ENCODE peak calls at places on chromosomes 6 and 20, in four cellular contexts. One of them, this sample, is unnamed. For H3K27me3, the result is how much of the 10 kb centered on the place peaks cover.

GRCh38 chr20:41205313-41205712 is 68.0 kb downstream of the PLCG1 start:
- DNase-seq in upper lobe of left lung: no peak
- DNase-seq in psoas muscle: no peak
- DNase-seq in MM.1S: no peak
- DNase-seq in this sample: no peak

GRCh38 chr20:38842558-38842981 is 37.1 kb downstream of the PPP1R16B start:
- DNase-seq in psoas muscle: no peak
- DNase-seq in upper lobe of left lung: no peak
- DNase-seq in MM.1S: peak
- DNase-seq in this sample: no peak

GRCh38 chr6:151659212-151659611 is 148.3 kb upstream of the ESR1 start:
- DNase-seq in MM.1S: no peak
- DNase-seq in psoas muscle: no peak
- DNase-seq in upper lobe of left lung: no peak
- DNase-seq in this sample: no peak

GRCh38 chr6:107383705-107384104 is 75.7 kb downstream of the PDSS2 start:
- DNase-seq in psoas muscle: no peak
- DNase-seq in upper lobe of left lung: no peak
- DNase-seq in MM.1S: no peak
- DNase-seq in this sample: no peak

GRCh38 chr20:61372151-61373054 is 120.3 kb downstream of the CDH4 start:
- DNase-seq in psoas muscle: no peak
- DNase-seq in MM.1S: no peak
- DNase-seq in upper lobe of left lung: peak
- DNase-seq in this sample: no peak

GRCh38 chr6:39610229-39610628 is 115.0 kb downstream of the KIF6 start:
- DNase-seq in psoas muscle: no peak
- DNase-seq in MM.1S: no peak
- DNase-seq in upper lobe of left lung: no peak
- DNase-seq in this sample: no peak

GRCh38 chr6:79431469-79431868 is 105.8 kb downstream of the LCA5 start:
- DNase-seq in upper lobe of left lung: no peak
- DNase-seq in psoas muscle: no peak
- DNase-seq in MM.1S: no peak
- DNase-seq in this sample: no peak

GRCh38 chr6:136093835-136094234 is 156.3 kb downstream of the MTFR2 start:
- DNase-seq in psoas muscle: no peak
- DNase-seq in MM.1S: no peak
- DNase-seq in upper lobe of left lung: no peak
- DNase-seq in this sample: no peak

GRCh38 chr6:43283514-43283901 is 14.6 kb upstream of the SLC22A7 start:
- DNase-seq in upper lobe of left lung: peak
- DNase-seq in MM.1S: no peak
- DNase-seq in psoas muscle: no peak
- DNase-seq in this sample: no peak

GRCh38 chr6:166724576-166724975 is 97.5 kb upstream of the RPS6KA2 start:
- DNase-seq in MM.1S: no peak
- DNase-seq in psoas muscle: no peak
- DNase-seq in upper lobe of left lung: no peak
- DNase-seq in this sample: no peak

GRCh38 chr6:81997091-81997926 is 244.8 kb upstream of the TENT5A start:
- DNase-seq in MM.1S: no peak
- DNase-seq in upper lobe of left lung: no peak
- DNase-seq in psoas muscle: no peak
- DNase-seq in this sample: peak

GRCh38 chr6:155913816-155914215 is 458.2 kb upstream of the NOX3 start:
- DNase-seq in psoas muscle: no peak
- DNase-seq in upper lobe of left lung: no peak
- DNase-seq in MM.1S: no peak
- DNase-seq in this sample: no peak

GRCh38 chr20:62372042-62372993 is 5.2 kb upstream of the LAMA5 start:
- DNase-seq in upper lobe of left lung: peak
- DNase-seq in psoas muscle: no peak
- DNase-seq in MM.1S: no peak
- DNase-seq in this sample: no peak

GRCh38 chr6:162856885-162857284 is 129.1 kb downstream of the PACRG start:
- DNase-seq in MM.1S: no peak
- DNase-seq in upper lobe of left lung: no peak
- DNase-seq in psoas muscle: no peak
- DNase-seq in this sample: peak

GRCh38 chr20:45372646-45373352 is 5.3 kb downstream of the TP53TG5 start:
- DNase-seq in psoas muscle: peak
- DNase-seq in upper lobe of left lung: peak
- DNase-seq in MM.1S: no peak
- DNase-seq in this sample: no peak

GRCh38 chr20:33518071-33518470 is 28.2 kb downstream of the CBFA2T2 start:
- DNase-seq in MM.1S: no peak
- DNase-seq in psoas muscle: no peak
- DNase-seq in upper lobe of left lung: no peak
- DNase-seq in this sample: peak

GRCh38 chr6:134936927-134937326 is 13.0 kb downstream of the ALDH8A1 start:
- DNase-seq in upper lobe of left lung: no peak
- DNase-seq in MM.1S: no peak
- DNase-seq in psoas muscle: no peak
- DNase-seq in this sample: no peak

GRCh38 chr20:34350095-34350494 is 13.0 kb upstream of the ITCH start:
- DNase-seq in MM.1S: no peak
- DNase-seq in psoas muscle: no peak
- DNase-seq in upper lobe of left lung: no peak
- DNase-seq in this sample: no peak

GRCh38 chr20:56859751-56860366 is 230.8 kb downstream of the TFAP2C start:
- DNase-seq in MM.1S: no peak
- DNase-seq in upper lobe of left lung: peak
- DNase-seq in psoas muscle: no peak
- DNase-seq in this sample: no peak

GRCh38 chr20:22582960-22583772 is 1.2 kb downstream of the FOXA2 start:
- DNase-seq in upper lobe of left lung: peak
- DNase-seq in psoas muscle: no peak
- DNase-seq in MM.1S: no peak
- DNase-seq in this sample: no peak

GRCh38 chr20:22583773-22584629 is at the start of gene FOXA2:
- DNase-seq in psoas muscle: no peak
- DNase-seq in upper lobe of left lung: peak
- DNase-seq in MM.1S: no peak
- DNase-seq in this sample: no peak

GRCh38 chr20:22581437-22582385 is 2.7 kb downstream of the FOXA2 start:
- DNase-seq in upper lobe of left lung: peak
- DNase-seq in psoas muscle: no peak
- DNase-seq in MM.1S: no peak
- DNase-seq in this sample: no peak

GRCh38 chr20:22584630-22584921 is 204 bp upstream of the FOXA2 start:
- DNase-seq in psoas muscle: no peak
- DNase-seq in upper lobe of left lung: peak
- DNase-seq in MM.1S: no peak
- DNase-seq in this sample: no peak

GRCh38 chr20:22582386-22582959 is 1.9 kb downstream of the FOXA2 start:
- DNase-seq in MM.1S: no peak
- DNase-seq in upper lobe of left lung: no peak
- DNase-seq in psoas muscle: no peak
- DNase-seq in this sample: no peak
- H3K27me3 ChIP-seq in MM.1S: under half
- H3K27me3 ChIP-seq in upper lobe of left lung: under half
- H3K27me3 ChIP-seq in psoas muscle: half or more
- H3K27me3 ChIP-seq in this sample: half or more

GRCh38 chr20:47790032-47790965 is 5.0 kb upstream of the SULF2 start:
- DNase-seq in MM.1S: no peak
- DNase-seq in psoas muscle: no peak
- DNase-seq in upper lobe of left lung: no peak
- DNase-seq in this sample: peak

GRCh38 chr20:47789081-47789998 is 4.1 kb upstream of the SULF2 start:
- DNase-seq in MM.1S: no peak
- DNase-seq in upper lobe of left lung: no peak
- DNase-seq in psoas muscle: no peak
- DNase-seq in this sample: no peak

GRCh38 chr20:47791084-47791599 is 5.9 kb upstream of the SULF2 start:
- DNase-seq in MM.1S: no peak
- DNase-seq in upper lobe of left lung: no peak
- DNase-seq in psoas muscle: no peak
- DNase-seq in this sample: no peak

GRCh38 chr20:47795214-47795667 is 10.0 kb upstream of the SULF2 start:
- DNase-seq in MM.1S: no peak
- DNase-seq in psoas muscle: peak
- DNase-seq in upper lobe of left lung: no peak
- DNase-seq in this sample: no peak

DNA sequence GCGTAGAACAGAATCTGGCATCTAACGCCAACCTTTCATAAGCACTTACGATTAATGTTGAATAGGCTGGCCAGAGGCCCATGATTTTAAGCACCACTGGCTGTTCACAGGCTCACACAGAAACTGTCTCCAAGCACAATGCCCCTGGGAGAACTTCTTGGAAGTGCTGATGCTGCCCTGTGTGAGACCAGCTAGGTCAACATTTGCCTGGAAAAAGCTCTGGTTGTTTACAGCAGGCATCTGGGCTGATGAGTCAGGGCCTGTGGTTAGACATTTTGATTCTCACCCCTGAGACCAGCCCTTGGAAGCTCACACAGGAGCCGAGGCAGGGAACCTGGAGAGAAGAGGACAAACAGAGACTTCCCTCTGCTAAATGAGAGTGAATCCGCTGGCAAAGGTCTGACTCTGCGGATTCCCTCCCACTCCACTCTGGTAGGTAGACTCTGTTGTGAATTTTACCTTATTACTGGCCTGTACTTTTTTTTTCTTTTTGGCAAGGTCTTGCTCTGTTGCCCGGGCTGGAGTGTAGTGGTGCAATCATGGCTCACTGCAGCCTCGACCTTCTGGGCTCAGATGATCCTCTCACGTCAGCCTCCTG is 6.8 kb upstream of the SULF2 start:
- DNase-seq in MM.1S: no peak
- DNase-seq in psoas muscle: peak
- DNase-seq in upper lobe of left lung: no peak
- DNase-seq in this sample: peak
- H3K4me3 ChIP-seq in MM.1S: no peak
- H3K4me3 ChIP-seq in psoas muscle: no peak
- H3K4me3 ChIP-seq in upper lobe of left lung: no peak
- H3K4me3 ChIP-seq in this sample: no peak

GRCh38 chr20:2738734-2739398 is 46.3 kb downstream of the EBF4 start:
- DNase-seq in psoas muscle: no peak
- DNase-seq in MM.1S: no peak
- DNase-seq in upper lobe of left lung: no peak
- DNase-seq in this sample: no peak
- H3K27me3 ChIP-seq in psoas muscle: under half
- H3K27me3 ChIP-seq in MM.1S: under half
- H3K27me3 ChIP-seq in upper lobe of left lung: under half
- H3K27me3 ChIP-seq in this sample: under half

GRCh38 chr6:138160329-138161117 is 1.2 kb upstream of the ARFGEF3 start:
- DNase-seq in MM.1S: no peak
- DNase-seq in psoas muscle: no peak
- DNase-seq in upper lobe of left lung: no peak
- DNase-seq in this sample: no peak
- H3K4me3 ChIP-seq in MM.1S: no peak
- H3K4me3 ChIP-seq in psoas muscle: no peak
- H3K4me3 ChIP-seq in upper lobe of left lung: peak
- H3K4me3 ChIP-seq in this sample: no peak

DNA sequence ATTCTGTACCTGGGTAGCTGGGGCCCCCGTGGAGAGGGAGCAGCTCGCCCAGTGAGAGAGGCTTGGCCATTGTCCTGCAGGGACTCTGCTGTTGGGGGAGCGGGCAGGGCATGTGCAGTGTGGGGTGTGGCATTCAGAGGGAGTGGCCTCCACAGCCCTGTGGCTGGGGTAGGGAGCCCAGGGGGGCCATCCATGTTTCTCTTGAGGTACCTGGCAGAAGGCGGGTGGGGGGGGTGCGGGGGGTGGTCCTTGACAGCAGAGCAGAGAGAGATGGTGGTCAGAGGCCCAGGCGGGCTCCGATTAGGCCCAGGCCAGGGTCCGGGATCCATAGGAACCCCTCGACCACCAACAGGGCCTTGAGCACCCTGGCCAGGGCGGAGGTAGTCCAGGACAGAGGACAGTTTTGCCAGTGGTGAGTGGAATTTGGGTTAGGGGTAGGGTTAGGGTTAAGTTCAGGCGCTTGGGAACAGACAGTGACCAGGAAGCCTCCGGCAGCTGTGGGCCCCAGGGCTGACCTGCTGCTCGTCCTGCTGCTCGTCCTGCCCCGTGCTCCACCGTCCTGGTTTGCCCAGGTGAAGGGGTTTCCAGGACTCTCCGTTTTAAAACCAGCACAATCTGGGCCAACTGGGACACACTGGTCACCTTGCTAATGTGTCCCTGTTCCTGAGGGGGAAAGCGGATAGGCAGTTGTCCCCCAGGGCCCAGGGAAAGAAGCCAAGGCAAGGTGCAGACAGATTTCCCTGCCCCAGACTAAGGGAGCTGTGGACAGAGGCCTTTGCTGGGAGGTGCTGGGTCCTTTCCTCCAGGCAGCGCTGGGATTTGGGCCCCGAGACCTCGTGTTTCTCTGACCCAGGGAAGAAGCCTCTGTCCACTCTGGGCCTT is 24.8 kb upstream of the MYT1 start:
- DNase-seq in upper lobe of left lung: no peak
- DNase-seq in MM.1S: no peak
- DNase-seq in psoas muscle: no peak
- DNase-seq in this sample: no peak
- H3K27me3 ChIP-seq in upper lobe of left lung: under half
- H3K27me3 ChIP-seq in MM.1S: half or more
- H3K27me3 ChIP-seq in psoas muscle: under half
- H3K27me3 ChIP-seq in this sample: under half

DNA sequence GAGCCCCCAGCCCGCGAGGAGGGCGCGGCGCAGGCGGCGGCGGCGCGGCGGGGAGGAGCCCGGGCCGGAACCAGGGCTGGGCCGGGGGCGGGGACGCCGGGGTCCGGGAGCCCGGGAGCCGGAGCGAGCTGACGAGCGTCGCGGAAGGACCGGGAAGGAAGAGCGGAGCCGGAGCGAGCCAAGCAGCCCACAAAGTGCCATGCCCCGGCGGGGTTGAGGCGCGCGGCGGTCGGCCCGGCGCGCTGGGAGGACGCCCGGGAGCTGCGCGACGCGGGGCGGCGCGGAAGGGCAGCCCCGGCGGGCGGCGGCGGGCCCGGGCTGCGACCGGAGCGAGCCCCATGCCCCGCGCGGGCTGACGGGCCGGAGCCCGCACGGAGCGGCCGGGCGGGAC is 289 bp downstream of the FOXP4 start:
- DNase-seq in upper lobe of left lung: peak
- DNase-seq in MM.1S: peak
- DNase-seq in psoas muscle: no peak
- DNase-seq in this sample: no peak
- H3K4me3 ChIP-seq in upper lobe of left lung: peak
- H3K4me3 ChIP-seq in MM.1S: peak
- H3K4me3 ChIP-seq in psoas muscle: peak
- H3K4me3 ChIP-seq in this sample: peak

GRCh38 chr6:168340819-168341218 is 21.2 kb upstream of the DACT2 start:
- DNase-seq in upper lobe of left lung: no peak
- DNase-seq in MM.1S: no peak
- DNase-seq in psoas muscle: no peak
- DNase-seq in this sample: no peak

GRCh38 chr6:168341280-168341679 is 21.7 kb upstream of the DACT2 start:
- DNase-seq in psoas muscle: no peak
- DNase-seq in upper lobe of left lung: no peak
- DNase-seq in MM.1S: no peak
- DNase-seq in this sample: no peak

GRCh38 chr6:168336967-168337366 is 17.4 kb upstream of the DACT2 start:
- DNase-seq in MM.1S: peak
- DNase-seq in upper lobe of left lung: no peak
- DNase-seq in psoas muscle: no peak
- DNase-seq in this sample: no peak

GRCh38 chr6:168335341-168335740 is 15.8 kb upstream of the DACT2 start:
- DNase-seq in psoas muscle: no peak
- DNase-seq in MM.1S: no peak
- DNase-seq in upper lobe of left lung: no peak
- DNase-seq in this sample: no peak

GRCh38 chr6:168338777-168339176 is 19.2 kb upstream of the DACT2 start:
- DNase-seq in upper lobe of left lung: no peak
- DNase-seq in MM.1S: no peak
- DNase-seq in psoas muscle: no peak
- DNase-seq in this sample: no peak
- H3K27me3 ChIP-seq in upper lobe of left lung: under half
- H3K27me3 ChIP-seq in MM.1S: under half
- H3K27me3 ChIP-seq in psoas muscle: under half
- H3K27me3 ChIP-seq in this sample: under half